ENCODE peak calls at places on chromosomes 2 and 18, in four cellular contexts. U is brain microvascular endothelial cell; H is activated CD4-positive, alpha-beta T cell treated with anti-CD3 and anti-CD28 coated beads for 1 hour; S is GM23338. J is an unnamed sample.

GRCh38 chr2:200156140-200156858 is 150.2 kb upstream of the SPATS2L start:
- DNase-seq in U (peak; percentile 90), H (no peak), S (no peak), J (no peak)

GRCh38 chr2:232668805-232669444 is 28.2 kb upstream of the GIGYF2 start:
- DNase-seq in U (peak; percentile 25), H (no peak), S (peak; percentile 65), J (peak; percentile 74)

GRCh38 chr18:48201337-48201705 is 207.9 kb downstream of the ZBTB7C start:
- DNase-seq in U (no peak), H (no peak), S (no peak), J (no peak)

GRCh38 chr2:208062113-208062512 is 36.8 kb upstream of the PLEKHM3 start:
- DNase-seq in U (peak; percentile 58), H (no peak), S (peak; percentile 86), J (peak; percentile 61)

GRCh38 chr18:52152036-52152435 is 188.0 kb upstream of the DCC start:
- DNase-seq in U (no peak), H (no peak), S (no peak), J (no peak)

GRCh38 chr2:157890960-157891629 is 15.0 kb upstream of the ACVR1 start:
- DNase-seq in U (no peak), H (no peak), S (no peak), J (no peak)

GRCh38 chr2:119069781-119070180 is 88.8 kb downstream of the C1QL2 start:
- DNase-seq in U (no peak), H (no peak), S (peak; percentile 33), J (peak; percentile 27)

GRCh38 chr2:161415041-161415440 is 1.1 kb upstream of the TBR1 start:
- DNase-seq in U (no peak), H (no peak), S (peak; percentile 41), J (peak; percentile 73)

GRCh38 chr2:228474466-228474865 is 293.0 kb upstream of the SPHKAP start:
- DNase-seq in U (no peak), H (no peak), S (no peak), J (no peak)

GRCh38 chr2:85134255-85135065 is 1.3 kb downstream of the TCF7L1 start:
- DNase-seq in U (no peak), H (no peak), S (peak; percentile 65), J (peak; percentile 80)

GRCh38 chr2:169173876-169174275 is 104.5 kb downstream of the DHRS9 start:
- DNase-seq in U (no peak), H (no peak), S (no peak), J (no peak)

GRCh38 chr2:227033471-227034148 is 130.4 kb downstream of the COL4A4 start:
- DNase-seq in U (peak; percentile 24), H (no peak), S (peak; percentile 86), J (peak; percentile 95)

GRCh38 chr2:133753665-133754064 is 185.4 kb upstream of the NCKAP5 start:
- DNase-seq in U (no peak), H (no peak), S (no peak), J (no peak)

GRCh38 chr2:186590538-186591441 is 934 bp downstream of the ITGAV start:
- DNase-seq in U (peak; percentile 59), H (no peak), S (peak; percentile 57), J (peak; percentile 82)

GRCh38 chr2:120394764-120395163 is 48.8 kb downstream of the INHBB start:
- DNase-seq in U (no peak), H (no peak), S (no peak), J (peak; percentile 43)

GRCh38 chr2:102065675-102066252 is 74.0 kb downstream of the IL1R2 start:
- DNase-seq in U (peak; percentile 82), H (no peak), S (no peak), J (no peak)

GRCh38 chr18:9851511-9851910 is 34.3 kb upstream of the TXNDC2 start:
- DNase-seq in U (no peak), H (no peak), S (no peak), J (no peak)

GRCh38 chr2:221610249-221610648 is 38.1 kb upstream of the EPHA4 start:
- DNase-seq in U (no peak), H (no peak), S (no peak), J (no peak)

GRCh38 chr2:74039611-74040010 is 54.9 kb downstream of the TET3 start:
- DNase-seq in U (no peak), H (no peak), S (no peak), J (no peak)

GRCh38 chr18:57951110-57951796 is 92.8 kb upstream of the NEDD4L start:
- DNase-seq in U (no peak), H (no peak), S (no peak), J (no peak)

GRCh38 chr2:215619022-215619958 is 183.4 kb upstream of the FN1 start:
- DNase-seq in U (peak; percentile 95), H (no peak), S (peak; percentile 45), J (peak; percentile 82)

GRCh38 chr2:71611247-71611646 is 157.9 kb downstream of the DYSF start:
- DNase-seq in U (no peak), H (no peak), S (no peak), J (peak; percentile 22)